ENCODE peak calls at places on chromosomes 6 and 20, in six cellular contexts. One of them, this sample, is unnamed.

GRCh38 chr6:562052-562676 is 94.7 kb downstream of the HUS1B start:
- DNase-seq in CD8-positive, alpha-beta memory T cell: no peak
- DNase-seq in coronary artery: no peak
- DNase-seq in heart left ventricle: no peak
- DNase-seq in bronchial epithelial cell: no peak
- DNase-seq in hepatocyte: no peak
- DNase-seq in this sample: no peak

GRCh38 chr20:32535316-32535952 is 49.7 kb downstream of the NOL4L start:
- DNase-seq in CD8-positive, alpha-beta memory T cell: peak
- DNase-seq in coronary artery: no peak
- DNase-seq in heart left ventricle: no peak
- DNase-seq in bronchial epithelial cell: no peak
- DNase-seq in hepatocyte: no peak
- DNase-seq in this sample: no peak

GRCh38 chr20:56443654-56444540 is 24.5 kb upstream of the RTF2 start:
- DNase-seq in coronary artery: no peak
- DNase-seq in heart left ventricle: peak
- DNase-seq in bronchial epithelial cell: peak
- DNase-seq in CD8-positive, alpha-beta memory T cell: no peak
- DNase-seq in hepatocyte: no peak
- DNase-seq in this sample: no peak

GRCh38 chr6:108699290-108700041 is 138.7 kb downstream of the FOXO3 start:
- DNase-seq in bronchial epithelial cell: no peak
- DNase-seq in CD8-positive, alpha-beta memory T cell: no peak
- DNase-seq in coronary artery: no peak
- DNase-seq in heart left ventricle: no peak
- DNase-seq in hepatocyte: peak
- DNase-seq in this sample: no peak

GRCh38 chr6:31797607-31798006 is 2.1 kb upstream of the VARS1 start:
- DNase-seq in hepatocyte: no peak
- DNase-seq in coronary artery: no peak
- DNase-seq in CD8-positive, alpha-beta memory T cell: no peak
- DNase-seq in heart left ventricle: no peak
- DNase-seq in bronchial epithelial cell: no peak
- DNase-seq in this sample: no peak

GRCh38 chr6:17907467-17908229 is 79.8 kb downstream of the KIF13A start:
- DNase-seq in CD8-positive, alpha-beta memory T cell: no peak
- DNase-seq in hepatocyte: peak
- DNase-seq in bronchial epithelial cell: peak
- DNase-seq in heart left ventricle: no peak
- DNase-seq in coronary artery: peak
- DNase-seq in this sample: no peak

GRCh38 chr6:114941078-114941477 is 598.3 kb upstream of the HS3ST5 start:
- DNase-seq in heart left ventricle: no peak
- DNase-seq in coronary artery: no peak
- DNase-seq in CD8-positive, alpha-beta memory T cell: no peak
- DNase-seq in hepatocyte: no peak
- DNase-seq in bronchial epithelial cell: no peak
- DNase-seq in this sample: no peak

GRCh38 chr6:52641826-52642225 is 29.1 kb upstream of the TMEM14A start:
- DNase-seq in hepatocyte: no peak
- DNase-seq in heart left ventricle: no peak
- DNase-seq in CD8-positive, alpha-beta memory T cell: no peak
- DNase-seq in coronary artery: no peak
- DNase-seq in bronchial epithelial cell: no peak
- DNase-seq in this sample: no peak

GRCh38 chr6:7471171-7471570 is 70.3 kb upstream of the DSP start:
- DNase-seq in hepatocyte: no peak
- DNase-seq in heart left ventricle: no peak
- DNase-seq in CD8-positive, alpha-beta memory T cell: no peak
- DNase-seq in bronchial epithelial cell: no peak
- DNase-seq in coronary artery: no peak
- DNase-seq in this sample: no peak

GRCh38 chr6:35587167-35587566 is 74.5 kb upstream of the TULP1 start:
- DNase-seq in hepatocyte: no peak
- DNase-seq in bronchial epithelial cell: no peak
- DNase-seq in heart left ventricle: no peak
- DNase-seq in CD8-positive, alpha-beta memory T cell: no peak
- DNase-seq in coronary artery: no peak
- DNase-seq in this sample: no peak

GRCh38 chr20:1381753-1382591 is 10.9 kb downstream of the FKBP1A start:
- DNase-seq in coronary artery: no peak
- DNase-seq in bronchial epithelial cell: no peak
- DNase-seq in heart left ventricle: no peak
- DNase-seq in hepatocyte: no peak
- DNase-seq in CD8-positive, alpha-beta memory T cell: no peak
- DNase-seq in this sample: no peak

GRCh38 chr20:18388860-18389259 is 78.0 kb downstream of the DZANK1 start:
- DNase-seq in CD8-positive, alpha-beta memory T cell: no peak
- DNase-seq in coronary artery: no peak
- DNase-seq in heart left ventricle: no peak
- DNase-seq in bronchial epithelial cell: peak
- DNase-seq in hepatocyte: peak
- DNase-seq in this sample: peak

GRCh38 chr6:132060591-132060990 is 109.4 kb upstream of the CCN2 start:
- DNase-seq in heart left ventricle: no peak
- DNase-seq in coronary artery: no peak
- DNase-seq in bronchial epithelial cell: peak
- DNase-seq in hepatocyte: peak
- DNase-seq in CD8-positive, alpha-beta memory T cell: no peak
- DNase-seq in this sample: no peak

GRCh38 chr20:16537025-16537665 is 36.1 kb downstream of the KIF16B start:
- DNase-seq in CD8-positive, alpha-beta memory T cell: no peak
- DNase-seq in bronchial epithelial cell: no peak
- DNase-seq in coronary artery: no peak
- DNase-seq in hepatocyte: no peak
- DNase-seq in heart left ventricle: no peak
- DNase-seq in this sample: no peak

GRCh38 chr20:5918856-5919633 is 31.3 kb downstream of the TRMT6 start:
- DNase-seq in heart left ventricle: no peak
- DNase-seq in hepatocyte: no peak
- DNase-seq in bronchial epithelial cell: peak
- DNase-seq in CD8-positive, alpha-beta memory T cell: no peak
- DNase-seq in coronary artery: no peak
- DNase-seq in this sample: no peak

GRCh38 chr6:2310042-2310441 is 64.6 kb upstream of the GMDS start:
- DNase-seq in CD8-positive, alpha-beta memory T cell: no peak
- DNase-seq in coronary artery: no peak
- DNase-seq in hepatocyte: no peak
- DNase-seq in bronchial epithelial cell: no peak
- DNase-seq in heart left ventricle: no peak
- DNase-seq in this sample: no peak

GRCh38 chr20:24949756-24950127 is 673 bp downstream of the CST7 start:
- DNase-seq in coronary artery: no peak
- DNase-seq in CD8-positive, alpha-beta memory T cell: no peak
- DNase-seq in bronchial epithelial cell: no peak
- DNase-seq in heart left ventricle: no peak
- DNase-seq in hepatocyte: no peak
- DNase-seq in this sample: no peak

GRCh38 chr20:33697129-33697528 is 10.9 kb upstream of the E2F1 start:
- DNase-seq in hepatocyte: no peak
- DNase-seq in heart left ventricle: peak
- DNase-seq in CD8-positive, alpha-beta memory T cell: no peak
- DNase-seq in coronary artery: no peak
- DNase-seq in bronchial epithelial cell: no peak
- DNase-seq in this sample: no peak

GRCh38 chr20:44035924-44036323 is 121.3 kb downstream of the TOX2 start:
- DNase-seq in hepatocyte: no peak
- DNase-seq in bronchial epithelial cell: no peak
- DNase-seq in heart left ventricle: no peak
- DNase-seq in CD8-positive, alpha-beta memory T cell: no peak
- DNase-seq in coronary artery: no peak
- DNase-seq in this sample: peak

GRCh38 chr6:45637611-45638257 is 260.0 kb upstream of the SUPT3H start:
- DNase-seq in bronchial epithelial cell: no peak
- DNase-seq in CD8-positive, alpha-beta memory T cell: no peak
- DNase-seq in heart left ventricle: no peak
- DNase-seq in hepatocyte: peak
- DNase-seq in coronary artery: no peak
- DNase-seq in this sample: no peak

GRCh38 chr6:122730775-122731386 is 48.6 kb upstream of the FABP7 start:
- DNase-seq in heart left ventricle: no peak
- DNase-seq in coronary artery: no peak
- DNase-seq in CD8-positive, alpha-beta memory T cell: no peak
- DNase-seq in hepatocyte: peak
- DNase-seq in bronchial epithelial cell: peak
- DNase-seq in this sample: no peak

GRCh38 chr6:139337830-139338229 is 36.6 kb downstream of the CITED2 start:
- DNase-seq in heart left ventricle: no peak
- DNase-seq in CD8-positive, alpha-beta memory T cell: no peak
- DNase-seq in hepatocyte: no peak
- DNase-seq in coronary artery: no peak
- DNase-seq in bronchial epithelial cell: peak
- DNase-seq in this sample: no peak

GRCh38 chr20:18705906-18706305 is 107.7 kb upstream of the SCP2D1 start:
- DNase-seq in CD8-positive, alpha-beta memory T cell: no peak
- DNase-seq in heart left ventricle: no peak
- DNase-seq in hepatocyte: no peak
- DNase-seq in bronchial epithelial cell: no peak
- DNase-seq in coronary artery: no peak
- DNase-seq in this sample: no peak

GRCh38 chr6:144659202-144659731 is 374.1 kb downstream of the UTRN start:
- DNase-seq in hepatocyte: peak
- DNase-seq in heart left ventricle: no peak
- DNase-seq in CD8-positive, alpha-beta memory T cell: no peak
- DNase-seq in coronary artery: no peak
- DNase-seq in bronchial epithelial cell: no peak
- DNase-seq in this sample: peak

GRCh38 chr6:42745083-42745637 is 743 bp downstream of the TBCC start:
- DNase-seq in coronary artery: peak
- DNase-seq in bronchial epithelial cell: no peak
- DNase-seq in heart left ventricle: peak
- DNase-seq in CD8-positive, alpha-beta memory T cell: no peak
- DNase-seq in hepatocyte: no peak
- DNase-seq in this sample: peak

GRCh38 chr6:52227495-52227894 is 16.8 kb downstream of the IL17F start:
- DNase-seq in hepatocyte: no peak
- DNase-seq in bronchial epithelial cell: no peak
- DNase-seq in CD8-positive, alpha-beta memory T cell: no peak
- DNase-seq in coronary artery: no peak
- DNase-seq in heart left ventricle: no peak
- DNase-seq in this sample: no peak

GRCh38 chr20:23048283-23049200 is 930 bp downstream of the THBD start:
- DNase-seq in heart left ventricle: peak
- DNase-seq in hepatocyte: peak
- DNase-seq in coronary artery: peak
- DNase-seq in bronchial epithelial cell: peak
- DNase-seq in CD8-positive, alpha-beta memory T cell: no peak
- DNase-seq in this sample: no peak
- H3K4me3 ChIP-seq in heart left ventricle: peak
- H3K4me3 ChIP-seq in hepatocyte: peak
- H3K4me3 ChIP-seq in coronary artery: peak
- H3K4me3 ChIP-seq in bronchial epithelial cell: peak
- H3K4me3 ChIP-seq in CD8-positive, alpha-beta memory T cell: no peak
- H3K4me3 ChIP-seq in this sample: no peak

DNA sequence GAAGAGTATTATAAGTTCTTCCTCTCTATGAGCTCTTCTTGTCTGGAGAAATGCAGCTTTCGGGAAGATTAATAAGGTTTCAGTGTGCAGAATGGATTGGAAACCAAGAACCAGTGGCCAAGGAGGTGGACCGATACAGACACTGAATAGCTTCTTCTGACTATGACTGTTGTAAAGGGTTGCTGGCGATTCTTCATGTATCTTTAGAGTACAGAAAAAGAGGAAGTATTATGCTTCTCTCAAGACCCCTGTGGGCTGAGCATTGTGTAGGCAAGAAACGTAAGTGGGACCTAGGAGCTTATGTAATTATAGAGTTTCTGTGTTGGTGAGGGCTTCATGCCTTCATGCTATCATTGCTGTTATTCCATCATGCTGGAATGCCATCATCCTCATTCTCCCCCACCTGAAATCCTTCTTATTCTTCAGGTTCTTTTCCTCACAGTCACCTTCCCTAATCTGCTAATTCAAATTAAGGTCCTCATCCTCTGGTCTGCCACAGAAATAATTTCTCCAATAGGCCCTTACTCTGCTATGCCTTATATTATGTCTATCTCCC is 105.5 kb upstream of the AKIRIN2 start:
- DNase-seq in coronary artery: no peak
- DNase-seq in CD8-positive, alpha-beta memory T cell: no peak
- DNase-seq in heart left ventricle: no peak
- DNase-seq in bronchial epithelial cell: no peak
- DNase-seq in hepatocyte: no peak
- DNase-seq in this sample: no peak
- H3K4me3 ChIP-seq in coronary artery: no peak
- H3K4me3 ChIP-seq in CD8-positive, alpha-beta memory T cell: no peak
- H3K4me3 ChIP-seq in heart left ventricle: no peak
- H3K4me3 ChIP-seq in bronchial epithelial cell: no peak
- H3K4me3 ChIP-seq in hepatocyte: no peak
- H3K4me3 ChIP-seq in this sample: no peak

GRCh38 chr20:2602746-2603145 is 49.7 kb upstream of the NOP56 start:
- DNase-seq in heart left ventricle: no peak
- DNase-seq in bronchial epithelial cell: no peak
- DNase-seq in hepatocyte: no peak
- DNase-seq in CD8-positive, alpha-beta memory T cell: no peak
- DNase-seq in coronary artery: no peak
- DNase-seq in this sample: no peak
- H3K4me3 ChIP-seq in heart left ventricle: no peak
- H3K4me3 ChIP-seq in bronchial epithelial cell: no peak
- H3K4me3 ChIP-seq in hepatocyte: no peak
- H3K4me3 ChIP-seq in CD8-positive, alpha-beta memory T cell: no peak
- H3K4me3 ChIP-seq in coronary artery: no peak
- H3K4me3 ChIP-seq in this sample: no peak

GRCh38 chr6:27862396-27863061 is 49.7 kb downstream of the OR2B2 start:
- DNase-seq in CD8-positive, alpha-beta memory T cell: no peak
- DNase-seq in hepatocyte: no peak
- DNase-seq in bronchial epithelial cell: peak
- DNase-seq in heart left ventricle: no peak
- DNase-seq in coronary artery: no peak
- DNase-seq in this sample: no peak
- H3K4me3 ChIP-seq in CD8-positive, alpha-beta memory T cell: no peak
- H3K4me3 ChIP-seq in hepatocyte: no peak
- H3K4me3 ChIP-seq in bronchial epithelial cell: no peak
- H3K4me3 ChIP-seq in heart left ventricle: no peak
- H3K4me3 ChIP-seq in coronary artery: no peak
- H3K4me3 ChIP-seq in this sample: no peak

GRCh38 chr20:51262240-51262639 is 239.3 kb upstream of the KCNG1 start:
- DNase-seq in hepatocyte: no peak
- DNase-seq in bronchial epithelial cell: no peak
- DNase-seq in CD8-positive, alpha-beta memory T cell: no peak
- DNase-seq in heart left ventricle: no peak
- DNase-seq in coronary artery: no peak
- DNase-seq in this sample: no peak
- H3K4me3 ChIP-seq in hepatocyte: no peak
- H3K4me3 ChIP-seq in bronchial epithelial cell: no peak
- H3K4me3 ChIP-seq in CD8-positive, alpha-beta memory T cell: no peak
- H3K4me3 ChIP-seq in heart left ventricle: no peak
- H3K4me3 ChIP-seq in coronary artery: no peak
- H3K4me3 ChIP-seq in this sample: no peak

DNA sequence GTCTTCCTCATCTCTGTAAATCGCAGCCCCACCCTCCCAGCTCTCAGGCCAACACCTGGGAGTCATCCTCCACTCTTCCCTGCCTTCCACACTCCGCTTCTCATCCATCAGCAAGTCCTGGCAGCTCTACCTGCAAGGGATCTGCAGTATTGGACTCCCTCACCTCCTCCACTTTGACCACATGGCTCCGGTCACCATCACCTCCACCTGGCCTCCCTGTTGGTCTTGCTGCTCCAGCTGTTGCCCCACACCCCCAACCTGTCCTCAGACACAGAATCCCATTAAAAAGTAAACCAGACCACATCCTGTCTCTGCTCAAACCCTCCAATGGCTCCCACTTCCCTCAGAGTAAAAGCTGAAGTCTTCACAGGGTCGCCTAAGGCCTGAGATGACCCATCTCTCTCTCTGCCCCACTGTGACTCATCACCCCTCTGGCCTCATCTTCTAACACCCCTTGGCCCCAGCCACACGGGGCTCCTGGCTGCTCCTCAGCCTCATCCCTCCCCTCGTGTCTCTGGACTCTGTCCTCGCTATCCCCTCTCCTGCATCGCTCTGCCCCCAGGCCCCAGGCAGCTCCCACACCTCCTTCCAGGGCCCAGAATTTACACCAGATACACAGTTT is 185.1 kb upstream of the SULF2 start:
- DNase-seq in heart left ventricle: no peak
- DNase-seq in coronary artery: no peak
- DNase-seq in CD8-positive, alpha-beta memory T cell: no peak
- DNase-seq in hepatocyte: peak
- DNase-seq in bronchial epithelial cell: no peak
- DNase-seq in this sample: no peak
- H3K4me3 ChIP-seq in heart left ventricle: no peak
- H3K4me3 ChIP-seq in coronary artery: no peak
- H3K4me3 ChIP-seq in CD8-positive, alpha-beta memory T cell: no peak
- H3K4me3 ChIP-seq in hepatocyte: no peak
- H3K4me3 ChIP-seq in bronchial epithelial cell: no peak
- H3K4me3 ChIP-seq in this sample: no peak